ENCODE peak calls at places on chromosomes 16 and 17, in five cellular contexts. Z, T, L, Y and A are unnamed samples.

GRCh38 chr17:72280881-72281280 is 160.1 kb downstream of the SOX9 start:
- DNase-seq in Z (no peak), T (no peak), L (no peak), Y (no peak), A (no peak)

GRCh38 chr17:57517216-57517518 is 227.9 kb downstream of the CCDC182 start:
- DNase-seq in Z (no peak), T (no peak), L (no peak), Y (no peak), A (no peak)

GRCh38 chr16:2532494-2533141 is 1.4 kb upstream of the CEMP1 start:
- DNase-seq in Z (peak), T (peak), L (no peak), Y (peak), A (peak)

GRCh38 chr16:71885261-71885650 is 1.3 kb upstream of the ZNF821 start:
- DNase-seq in Z (no peak), T (no peak), L (no peak), Y (no peak), A (peak)

GRCh38 chr17:37259030-37259735 is 116.6 kb upstream of the C17orf78 start:
- DNase-seq in Z (peak), T (no peak), L (no peak), Y (no peak), A (no peak)

GRCh38 chr16:28082624-28083023 is 19.1 kb upstream of the GSG1L start:
- DNase-seq in Z (no peak), T (no peak), L (peak), Y (no peak), A (no peak)

GRCh38 chr17:40425741-40426140 is 8.0 kb upstream of the TOP2A start:
- DNase-seq in Z (no peak), T (no peak), L (no peak), Y (no peak), A (no peak)

GRCh38 chr17:55116440-55116914 is 147.9 kb downstream of the STXBP4 start:
- DNase-seq in Z (peak), T (no peak), L (no peak), Y (no peak), A (no peak)

GRCh38 chr17:60526726-60527125 is 684 bp upstream of the APPBP2 start:
- DNase-seq in Z (peak), T (no peak), L (no peak), Y (no peak), A (no peak)

GRCh38 chr16:87615621-87616041 is 13.3 kb downstream of the JPH3 start:
- DNase-seq in Z (no peak), T (no peak), L (no peak), Y (no peak), A (no peak)

GRCh38 chr17:83155128-83156081 is 76.0 kb downstream of the METRNL start:
- DNase-seq in Z (no peak), T (peak), L (no peak), Y (no peak), A (peak)

GRCh38 chr17:40122944-40123810 is 1.4 kb downstream of the MSL1 start:
- DNase-seq in Z (peak), T (peak), L (peak), Y (peak), A (peak)

GRCh38 chr16:51321251-51321650 is 170.2 kb upstream of the SALL1 start:
- DNase-seq in Z (no peak), T (no peak), L (no peak), Y (no peak), A (no peak)

GRCh38 chr17:32259596-32259995 is 6.0 kb upstream of the RHBDL3 start:
- DNase-seq in Z (peak), T (no peak), L (no peak), Y (no peak), A (no peak)

GRCh38 chr17:48615212-48615962 is at the start of gene HOXB8:
- DNase-seq in Z (no peak), T (no peak), L (no peak), Y (peak), A (no peak)

GRCh38 chr16:77043076-77043475 is 147.9 kb upstream of the MON1B start:
- DNase-seq in Z (peak), T (no peak), L (no peak), Y (no peak), A (peak)

GRCh38 chr16:87580855-87581261 is 21.4 kb upstream of the JPH3 start:
- DNase-seq in Z (peak), T (no peak), L (peak), Y (no peak), A (peak)

GRCh38 chr17:57394375-57394774 is 138.1 kb downstream of the MSI2 start:
- DNase-seq in Z (no peak), T (no peak), L (no peak), Y (no peak), A (no peak)

GRCh38 chr17:19384723-19385391 is 2.1 kb downstream of the MFAP4 start:
- DNase-seq in Z (peak), T (no peak), L (peak), Y (peak), A (peak)

GRCh38 chr17:79562117-79562805 is 48.6 kb downstream of the RBFOX3 start:
- DNase-seq in Z (no peak), T (no peak), L (no peak), Y (peak), A (no peak)

GRCh38 chr17:68378202-68379149 is 78.8 kb downstream of the WIPI1 start:
- DNase-seq in Z (peak), T (peak), L (no peak), Y (peak), A (no peak)

GRCh38 chr16:89658221-89658879 is 714 bp downstream of the SPATA33 start:
- DNase-seq in Z (no peak), T (no peak), L (peak), Y (peak), A (peak)
- H3K4me3 ChIP-seq in Z (peak), T (peak), L (peak), Y (peak), A (peak)

DNA sequence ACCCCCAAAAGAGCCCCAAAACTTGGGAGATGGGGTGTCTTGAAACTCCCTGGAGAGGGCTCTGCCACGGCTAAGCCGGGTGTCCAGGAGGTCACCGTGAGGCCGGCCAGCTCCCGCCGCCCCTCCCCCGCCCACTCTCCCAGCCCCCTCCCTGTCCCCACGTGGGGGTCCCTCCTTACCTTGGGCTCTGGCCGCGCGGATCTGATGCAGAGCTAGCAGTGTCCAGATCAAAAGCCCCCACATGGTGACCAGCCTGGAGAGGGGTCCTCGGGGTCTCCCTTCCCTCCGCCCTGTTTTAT is 450 bp downstream of the SDK2 start:
- DNase-seq in Z (no peak), T (no peak), L (peak), Y (no peak), A (no peak)
- H3K4me3 ChIP-seq in Z (no peak), T (no peak), L (peak), Y (no peak), A (no peak)

DNA sequence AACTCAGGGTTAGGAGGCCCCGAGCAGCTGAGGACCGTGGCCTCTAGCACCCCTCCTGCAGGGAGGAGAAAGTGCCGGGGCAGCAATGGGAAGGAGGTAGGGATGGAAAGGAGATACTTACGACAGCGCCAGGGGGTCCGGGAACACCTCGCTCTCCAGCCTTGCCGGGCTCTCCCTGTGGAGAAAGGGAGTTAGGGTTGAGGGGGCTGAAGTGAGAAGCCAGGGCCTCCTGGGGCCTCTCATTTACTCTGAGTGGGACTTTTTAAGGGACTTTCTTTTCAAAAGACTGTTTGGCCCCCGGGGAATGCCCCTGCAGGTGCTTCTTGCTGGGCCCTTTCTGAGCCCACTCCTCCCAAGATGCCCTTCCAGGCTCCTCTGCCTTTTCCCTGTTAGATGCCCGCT is 8.6 kb downstream of the COL1A1 start:
- DNase-seq in Z (no peak), T (no peak), L (no peak), Y (no peak), A (no peak)
- H3K4me3 ChIP-seq in Z (no peak), T (no peak), L (no peak), Y (no peak), A (no peak)

DNA sequence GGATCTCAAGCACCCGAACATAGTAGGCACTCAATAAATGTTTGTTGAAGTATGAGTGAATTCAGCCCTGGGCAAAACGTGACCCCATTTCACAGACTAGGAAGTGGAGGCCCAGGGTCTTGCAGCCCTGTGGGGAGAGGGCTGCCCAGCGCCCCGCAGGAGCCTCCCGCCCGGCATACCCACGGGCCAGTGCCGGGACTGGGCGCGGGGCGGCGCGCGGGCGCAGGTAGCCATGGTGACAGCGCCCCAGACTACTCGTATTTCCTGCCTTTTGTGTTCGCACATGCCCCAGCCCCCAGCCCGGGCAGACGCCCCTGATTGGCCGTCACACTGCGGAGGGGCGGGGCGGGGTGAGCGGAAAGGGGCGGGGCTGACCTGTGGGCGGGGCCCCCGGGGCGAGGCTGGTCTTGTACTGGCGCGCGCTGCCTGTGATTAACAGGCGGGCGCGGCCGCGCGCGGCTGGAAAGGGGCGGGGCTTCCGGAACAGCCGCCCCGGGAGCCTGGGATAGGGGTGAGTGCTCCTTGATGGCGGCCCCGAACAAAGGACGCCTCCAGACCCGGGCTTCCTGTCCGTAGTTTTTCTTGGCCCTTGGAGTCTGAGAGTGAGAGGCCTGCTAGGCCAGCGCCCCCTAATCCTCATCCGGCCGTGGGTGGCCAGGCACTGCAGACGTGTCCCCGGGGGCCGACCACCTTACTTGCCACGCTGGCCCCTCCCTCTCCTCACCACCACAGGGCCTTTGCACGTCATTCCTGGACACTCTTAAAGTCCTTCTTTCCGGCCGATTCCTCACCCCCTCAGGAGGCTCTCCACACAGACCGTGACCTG is 71.0 kb downstream of the RAI1 start:
- DNase-seq in Z (peak), T (peak), L (peak), Y (peak), A (peak)
- H3K4me3 ChIP-seq in Z (peak), T (peak), L (peak), Y (peak), A (peak)

GRCh38 chr17:42424991-42425610 is 2.0 kb upstream of the CAVIN1 start:
- DNase-seq in Z (no peak), T (no peak), L (no peak), Y (no peak), A (no peak)

GRCh38 chr17:42423766-42424165 is 710 bp upstream of the CAVIN1 start:
- DNase-seq in Z (no peak), T (no peak), L (no peak), Y (no peak), A (no peak)

GRCh38 chr17:42422412-42422957 is 571 bp downstream of the CAVIN1 start:
- DNase-seq in Z (peak), T (peak), L (peak), Y (peak), A (peak)

GRCh38 chr17:42422958-42423712 is at the start of gene CAVIN1:
- DNase-seq in Z (peak), T (peak), L (peak), Y (peak), A (no peak)

GRCh38 chr17:42421479-42422332 is 1.4 kb downstream of the CAVIN1 start:
- DNase-seq in Z (peak), T (peak), L (peak), Y (peak), A (peak)
- H3K4me3 ChIP-seq in Z (peak), T (peak), L (peak), Y (peak), A (no peak)

GRCh38 chr16:46882940-46883307 is 1.2 kb upstream of the GPT2 start:
- DNase-seq in Z (no peak), T (no peak), L (no peak), Y (no peak), A (peak)
- H3K4me3 ChIP-seq in Z (no peak), T (no peak), L (peak), Y (no peak), A (peak)